ENCODE peak calls at places on chromosomes 4 and X, in eight cellular contexts. S is heart right ventricle; N is NCI-H510A; T is heart left ventricle; V is putamen; Z is ascending aorta; A is naive thymus-derived CD8-positive, alpha-beta T cell; R is AML-193. J is an unnamed sample.

GRCh38 chr4:120977435-120977997 is 55.0 kb upstream of the PRDM5 start:
- DNase-seq in R (peak), A (peak), T (no peak), N (no peak), S (no peak), V (no peak), Z (no peak), J (no peak)

GRCh38 chr4:112532267-112532666 is 16.3 kb upstream of the NEUROG2 start:
- DNase-seq in N (no peak), A (no peak), Z (no peak), S (no peak), R (no peak), T (no peak), V (no peak), J (no peak)

GRCh38 chr4:148778980-148779675 is 336.9 kb upstream of the NR3C2 start:
- DNase-seq in R (no peak), Z (no peak), V (no peak), A (no peak), N (no peak), T (no peak), S (no peak), J (no peak)

GRCh38 chr4:120007171-120007894 is 59.3 kb downstream of the MAD2L1 start:
- DNase-seq in R (no peak), Z (no peak), N (no peak), A (no peak), V (peak), T (no peak), S (no peak), J (no peak)

GRCh38 chr4:85005865-85006377 is 39.4 kb upstream of the WDFY3 start:
- DNase-seq in N (no peak), R (no peak), Z (no peak), T (no peak), S (no peak), A (no peak), V (no peak), J (no peak)

GRCh38 chr4:77158487-77158861 is 1.5 kb downstream of the CCNG2 start:
- DNase-seq in V (peak), R (no peak), T (no peak), S (no peak), N (no peak), Z (no peak), A (no peak), J (no peak)

GRCh38 chr4:68651932-68652331 is 18.5 kb downstream of the UGT2B15 start:
- DNase-seq in R (no peak), S (no peak), Z (no peak), A (no peak), T (no peak), V (no peak), N (no peak), J (no peak)

GRCh38 chr4:52358855-52359254 is 300.2 kb downstream of the USP46 start:
- DNase-seq in T (peak), R (no peak), S (peak), Z (no peak), N (no peak), V (no peak), A (no peak), J (no peak)

GRCh38 chr4:1058198-1058996 is 47.0 kb downstream of the FGFRL1 start:
- DNase-seq in T (peak), V (peak), N (no peak), Z (no peak), A (no peak), R (no peak), S (no peak), J (no peak)

GRCh38 chrX:47992093-47992375 is 11.8 kb downstream of the ZNF182 start:
- DNase-seq in R (no peak), T (no peak), Z (no peak), N (no peak), V (no peak), S (no peak), A (no peak), J (no peak)

GRCh38 chrX:57918750-57919436 is 8.6 kb upstream of the ZXDA start:
- DNase-seq in Z (no peak), R (peak), A (peak), N (no peak), S (peak), T (no peak), V (no peak), J (no peak)

GRCh38 chr4:87530868-87531267 is 1.7 kb upstream of the SPARCL1 start:
- DNase-seq in A (no peak), T (peak), S (peak), N (no peak), Z (no peak), V (peak), R (no peak), J (no peak)

GRCh38 chr4:152024881-152025280 is 264.1 kb upstream of the GATB start:
- DNase-seq in S (no peak), R (no peak), V (no peak), T (no peak), A (no peak), N (no peak), Z (no peak), J (no peak)

GRCh38 chr4:44661940-44662622 is 10.7 kb upstream of the YIPF7 start:
- DNase-seq in R (no peak), N (no peak), S (no peak), Z (no peak), A (no peak), V (no peak), T (no peak), J (no peak)

GRCh38 chrX:29470029-29470428 is 745.3 kb upstream of the MAGEB2 start:
- DNase-seq in Z (no peak), N (no peak), T (no peak), R (no peak), V (no peak), A (no peak), S (no peak), J (no peak)

GRCh38 chr4:177010421-177010820 is 217.7 kb upstream of the VEGFC start:
- DNase-seq in N (no peak), A (no peak), S (no peak), T (no peak), R (no peak), V (peak), Z (no peak), J (no peak)

GRCh38 chr4:139986621-139987510 is 167.1 kb downstream of the MAML3 start:
- DNase-seq in A (no peak), R (no peak), Z (no peak), S (no peak), V (no peak), T (peak), N (no peak), J (no peak)

J was measured in cortex of kidney.